ENCODE peak calls at places on chromosomes 16 and 17, in seven cellular contexts. R is left lung, E is heart left ventricle, K is tibial artery, U is cardiac muscle cell, T is mucosa of descending colon, O is H9. X is an unnamed sample.

GRCh38 chr17:76078859-76079576 is at the start of gene ZACN:
- DNase-seq in E (no peak), K (no peak), U (no peak), O (peak; percentile 33), T (peak; percentile 49), R (no peak), X (no peak)

GRCh38 chr16:67430504-67431076 is 331 bp upstream of the HSD11B2 start:
- DNase-seq in U (peak; percentile 41), K (no peak), O (no peak), T (peak; percentile 86), R (no peak), E (no peak), X (peak; percentile 81)

GRCh38 chr17:35167046-35167445 is 19.4 kb downstream of the UNC45B start:
- DNase-seq in E (no peak), O (no peak), R (no peak), U (no peak), T (no peak), K (no peak), X (no peak)

GRCh38 chr17:75676461-75676860 is 9.3 kb downstream of the SAP30BP start:
- DNase-seq in T (no peak), U (no peak), K (no peak), E (no peak), O (no peak), R (no peak), X (no peak)

GRCh38 chr16:76882105-76882504 is 308.9 kb upstream of the MON1B start:
- DNase-seq in R (no peak), T (no peak), K (no peak), E (no peak), U (no peak), O (no peak), X (no peak)

GRCh38 chr17:67534941-67535340 is 157.9 kb downstream of the PITPNC1 start:
- DNase-seq in O (peak; percentile 26), K (no peak), E (no peak), U (no peak), R (no peak), T (no peak), X (no peak)

GRCh38 chr16:12010388-12011251 is 34.1 kb downstream of the SNX29 start:
- DNase-seq in K (no peak), T (no peak), U (no peak), O (no peak), E (no peak), R (no peak), X (no peak)

GRCh38 chr17:62802531-62803205 is 5.4 kb downstream of the MARCHF10 start:
- DNase-seq in T (no peak), K (no peak), R (no peak), E (no peak), O (peak; percentile 27), U (no peak), X (no peak)

GRCh38 chr17:72416054-72416691 is 295.4 kb downstream of the SOX9 start:
- DNase-seq in T (no peak), K (no peak), E (no peak), R (no peak), O (no peak), U (no peak), X (no peak)

GRCh38 chr17:9356488-9356911 is 219.1 kb downstream of the STX8 start:
- DNase-seq in K (peak; percentile 47), O (no peak), U (peak; percentile 6), R (no peak), T (no peak), E (no peak), X (no peak)

GRCh38 chr17:35011671-35012216 is 31.4 kb downstream of the LIG3 start:
- DNase-seq in E (no peak), U (no peak), O (no peak), K (no peak), R (no peak), T (no peak), X (no peak)

GRCh38 chr17:67431210-67432015 is 54.3 kb downstream of the PITPNC1 start:
- DNase-seq in K (no peak), O (no peak), U (no peak), E (no peak), T (no peak), R (no peak), X (no peak)

GRCh38 chr16:2871926-2872325 is 11.1 kb upstream of the FLYWCH2 start:
- DNase-seq in U (no peak), T (no peak), O (no peak), K (no peak), R (no peak), E (no peak), X (no peak)

GRCh38 chr16:2869502-2870064 is 11.6 kb upstream of the PRSS22 start:
- DNase-seq in K (no peak), U (no peak), R (no peak), E (no peak), O (no peak), T (no peak), X (no peak)

GRCh38 chr16:2866422-2866821 is 8.5 kb upstream of the PRSS22 start:
- DNase-seq in E (no peak), U (no peak), K (no peak), O (no peak), T (no peak), R (no peak), X (no peak)

GRCh38 chr16:2867661-2867986 is 9.7 kb upstream of the PRSS22 start:
- DNase-seq in O (no peak), R (no peak), E (no peak), U (no peak), K (no peak), T (no peak), X (no peak)

DNA sequence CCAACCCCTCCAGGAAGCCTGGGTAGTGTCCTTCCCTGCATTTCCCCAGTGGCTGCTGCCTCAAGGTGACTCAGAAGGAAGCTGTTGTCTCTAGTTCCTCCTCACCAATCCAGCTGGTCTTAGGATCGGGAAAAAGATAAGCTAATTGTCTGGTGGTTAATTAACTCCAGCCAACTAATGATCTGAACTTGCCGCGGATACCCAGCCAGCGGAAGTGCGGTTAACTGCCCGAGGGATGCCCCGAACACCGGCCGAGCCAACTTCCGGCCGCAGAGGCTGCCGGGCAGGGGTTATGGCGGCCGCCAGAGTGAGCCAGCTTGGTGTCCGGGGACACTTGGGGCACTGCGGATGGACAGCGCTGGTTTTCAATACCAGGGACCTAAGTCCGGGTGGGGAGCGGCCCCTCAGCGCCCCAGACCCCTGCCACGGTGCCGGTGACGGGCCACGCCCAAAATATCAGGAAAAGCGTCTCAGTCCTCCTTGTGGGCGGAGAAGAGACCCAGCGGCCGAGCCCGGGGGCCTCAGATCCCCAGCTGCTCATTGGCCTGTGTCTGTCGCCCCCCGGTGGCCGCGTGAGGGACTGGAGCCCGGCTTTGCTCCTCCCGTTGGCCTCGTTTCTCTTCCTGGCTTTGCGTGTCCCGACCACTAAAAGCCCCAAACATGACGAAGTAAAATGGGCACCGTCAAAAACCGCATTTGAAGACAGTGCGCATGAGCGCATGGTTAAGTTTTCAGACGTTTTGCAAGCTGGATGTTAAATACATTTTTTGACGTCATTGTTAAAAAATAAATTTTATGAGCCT is 10.2 kb upstream of the PRSS22 start:
- DNase-seq in U (peak; percentile 94), T (peak; percentile 96), R (peak; percentile 93), O (peak; percentile 95), K (peak; percentile 93), E (peak; percentile 93), X (peak; percentile 94)
- TF ChIP-seq CTCF in U (peak; percentile 97), T (peak; percentile 89), R (peak; percentile 95), O (peak; percentile 99), K (peak; percentile 94), E (peak; percentile 99), X (peak; percentile 92)

GRCh38 chr17:7321466-7321865 is 6.3 kb upstream of the GPS2 start:
- DNase-seq in O (no peak), K (no peak), E (no peak), R (no peak), U (no peak), T (no peak), X (no peak)
- H3K4me1 ChIP-seq in O (no peaks in the 10 kb centered on the region), K (no peaks in the 10 kb centered on the region), E (no peaks in the 10 kb centered on the region), R (no peaks in the 10 kb centered on the region), U (no peaks in the 10 kb centered on the region), T (no peaks in the 10 kb centered on the region), X (no peaks in the 10 kb centered on the region)

GRCh38 chr16:63787014-63787413 is 1334.8 kb downstream of the CDH11 start:
- DNase-seq in R (no peak), O (no peak), U (no peak), T (no peak), E (no peak), K (no peak), X (no peak)

GRCh38 chr16:63789603-63790002 is 1332.3 kb downstream of the CDH11 start:
- DNase-seq in U (no peak), O (no peak), K (no peak), T (no peak), E (no peak), R (no peak), X (no peak)
- TF ChIP-seq CTCF in U (peak; percentile 30), O (peak; percentile 55), K (no peak), T (no peak), E (peak; percentile 10), R (no peak), X (no peak)

GRCh38 chr16:84577034-84577803 is 40.7 kb downstream of the COTL1 start:
- DNase-seq in O (no peak), K (no peak), U (no peak), R (no peak), E (no peak), T (no peak), X (no peak)
- H3K4me1 ChIP-seq in O (no peaks in the 10 kb centered on the region), K (no peaks in the 10 kb centered on the region), U (no peaks in the 10 kb centered on the region), R (peaks cover 24% of the 10 kb centered on the region), E (no peaks in the 10 kb centered on the region), T (no peaks in the 10 kb centered on the region), X (peaks cover 20% of the 10 kb centered on the region)

GRCh38 chr16:88811600-88811849 is 203 bp downstream of the APRT start:
- DNase-seq in E (no peak), O (no peak), U (no peak), R (no peak), K (no peak), T (no peak), X (no peak)

GRCh38 chr16:88810868-88811599 is 694 bp downstream of the APRT start:
- DNase-seq in K (peak; percentile 84), R (peak; percentile 83), O (peak; percentile 38), E (peak; percentile 82), U (peak; percentile 83), T (peak; percentile 88), X (peak; percentile 82)

GRCh38 chr16:88813396-88814143 is 1.8 kb upstream of the APRT start:
- DNase-seq in U (no peak), R (no peak), K (no peak), E (no peak), T (no peak), O (no peak), X (no peak)

GRCh38 chr16:88810166-88810867 is 1.4 kb downstream of the APRT start:
- DNase-seq in O (peak; percentile 38), U (no peak), R (no peak), K (no peak), T (peak; percentile 62), E (no peak), X (no peak)

DNA sequence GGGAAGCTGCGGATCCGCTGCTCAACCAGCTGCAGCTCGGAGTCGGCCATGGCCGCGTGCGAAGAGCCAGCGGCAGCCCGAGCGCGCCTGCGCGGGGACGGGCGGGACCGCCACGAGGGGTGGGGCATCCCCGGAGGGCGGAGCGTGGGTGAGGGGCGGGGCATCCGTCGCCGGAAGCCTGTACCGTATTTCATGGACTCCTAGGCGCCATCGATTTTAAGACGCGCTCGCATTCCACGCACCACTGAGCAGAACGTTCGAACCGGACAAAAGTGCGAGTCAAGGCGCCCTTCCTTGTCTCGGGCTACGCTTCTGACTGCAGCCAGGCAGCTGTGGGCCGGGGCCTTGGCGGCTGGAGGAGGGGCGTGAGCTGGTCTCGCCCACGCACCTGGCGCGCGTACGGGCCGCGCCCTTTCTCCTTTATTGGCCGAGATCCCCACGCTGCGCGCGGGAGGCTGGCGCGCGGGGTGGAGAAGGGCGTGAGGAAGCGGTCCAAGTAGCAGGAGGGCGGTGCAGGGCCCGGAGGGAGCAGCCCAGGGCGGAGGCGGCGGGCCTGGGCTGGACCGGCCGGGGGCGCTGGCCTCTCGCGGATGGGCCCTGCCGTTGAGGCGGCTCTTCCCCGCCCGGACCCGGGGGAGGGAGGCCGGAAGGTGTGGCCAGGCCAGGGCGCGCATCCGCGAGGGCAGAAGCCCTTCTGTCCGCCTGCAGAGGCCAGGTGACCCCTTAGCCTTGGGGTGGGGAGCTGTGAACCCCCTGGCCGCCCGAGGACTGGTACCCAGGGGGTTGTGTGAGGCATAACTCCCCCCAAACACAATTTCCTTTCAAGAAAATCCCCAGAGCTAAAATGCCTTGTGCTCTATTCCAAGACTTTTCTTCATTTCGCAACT is at the start of gene APRT:
- DNase-seq in E (peak; percentile 96), U (peak; percentile 94), R (peak; percentile 95), T (peak; percentile 97), K (peak; percentile 90), O (peak; percentile 91), X (peak; percentile 95)
- TF ChIP-seq CTCF in E (peak; percentile 40), U (peak; percentile 31), R (no peak), T (no peak), K (no peak), O (peak; percentile 55), X (peak; percentile 41)

X was measured in thyroid gland.